ENCODE peak calls at places on chromosome 13, in ten cellular contexts. L, Q, W, J, X, C, U, D, Z and P are unnamed samples.

GRCh38 chr13:25088562-25089221 is 7.2 kb upstream of the PABPC3 start:
- DNase-seq in D (no peak), L (no peak), U (no peak), W (no peak), Z (no peak), J (no peak), C (no peak), Q (no peak), X (no peak), P (no peak)

GRCh38 chr13:100098445-100099116 is 9.7 kb downstream of the PCCA start:
- DNase-seq in L (no peak), D (no peak), Z (no peak), W (no peak), C (no peak), Q (no peak), X (no peak), U (no peak), J (no peak), P (peak)

GRCh38 chr13:75417006-75417384 is 65.0 kb downstream of the TBC1D4 start:
- DNase-seq in C (no peak), U (no peak), W (no peak), Z (no peak), X (no peak), Q (no peak), L (no peak), D (no peak), J (no peak), P (no peak)

GRCh38 chr13:36130168-36130541 is 1.0 kb downstream of the DCLK1 start:
- DNase-seq in U (no peak), C (no peak), Q (no peak), D (no peak), J (no peak), X (no peak), Z (no peak), L (no peak), W (no peak), P (no peak)

GRCh38 chr13:78603240-78603947 is at the start of gene POU4F1:
- DNase-seq in U (peak), Q (no peak), W (peak), X (peak), C (peak), D (peak), J (peak), L (no peak), Z (peak), P (peak)

GRCh38 chr13:33080962-33081655 is 64.9 kb downstream of the KL start:
- DNase-seq in J (peak), U (no peak), L (no peak), D (no peak), C (no peak), Q (no peak), X (no peak), W (no peak), Z (no peak), P (no peak)

GRCh38 chr13:37561031-37561430 is 37.5 kb downstream of the POSTN start:
- DNase-seq in Q (no peak), J (no peak), W (no peak), L (no peak), Z (no peak), X (no peak), U (no peak), C (no peak), D (no peak), P (peak)

GRCh38 chr13:108006619-108007018 is 208.7 kb downstream of the LIG4 start:
- DNase-seq in L (no peak), D (no peak), J (no peak), Z (no peak), W (no peak), U (no peak), Q (no peak), C (no peak), X (no peak), P (no peak)

GRCh38 chr13:44197791-44198770 is 175.5 kb upstream of the SERP2 start:
- DNase-seq in D (no peak), J (peak), U (no peak), W (no peak), X (no peak), L (no peak), Z (no peak), C (no peak), Q (no peak), P (peak)

GRCh38 chr13:92549275-92549674 is 677.3 kb upstream of the GPC6 start:
- DNase-seq in J (no peak), W (no peak), U (no peak), Z (no peak), L (no peak), X (no peak), Q (no peak), D (no peak), C (no peak), P (no peak)

GRCh38 chr13:107642841-107643240 is 572.5 kb downstream of the LIG4 start:
- DNase-seq in Q (no peak), D (peak), Z (no peak), U (no peak), L (no peak), J (no peak), C (no peak), X (no peak), W (no peak), P (no peak)

GRCh38 chr13:67094952-67095351 is 135.2 kb downstream of the PCDH9 start:
- DNase-seq in D (no peak), L (peak), U (no peak), J (peak), Z (no peak), X (no peak), Q (no peak), C (no peak), W (no peak), P (peak)

GRCh38 chr13:111967572-111968201 is 99.3 kb upstream of the SOX1 start:
- DNase-seq in D (no peak), U (no peak), W (no peak), Q (no peak), J (no peak), L (peak), Z (peak), X (no peak), C (no peak), P (no peak)

GRCh38 chr13:51603716-51604115 is 19.5 kb downstream of the WDFY2 start:
- DNase-seq in X (no peak), D (no peak), Z (no peak), W (no peak), C (no peak), Q (no peak), J (no peak), L (no peak), U (no peak), P (no peak)

GRCh38 chr13:76972430-76972829 is 19.5 kb upstream of the CLN5 start:
- DNase-seq in Z (no peak), D (no peak), C (no peak), J (no peak), U (no peak), X (no peak), W (no peak), Q (no peak), L (no peak), P (no peak)

GRCh38 chr13:78129850-78130249 is 211.2 kb upstream of the EDNRB start:
- DNase-seq in J (no peak), W (no peak), L (no peak), Q (no peak), X (no peak), U (no peak), C (no peak), D (no peak), Z (no peak), P (no peak)

GRCh38 chr13:108463365-108463764 is 166.0 kb upstream of the MYO16 start:
- DNase-seq in D (no peak), J (peak), U (no peak), Z (no peak), C (no peak), L (no peak), Q (peak), X (no peak), W (no peak), P (peak)

GRCh38 chr13:84479656-84480055 is 597.4 kb upstream of the SLITRK1 start:
- DNase-seq in U (no peak), X (no peak), L (no peak), W (no peak), Q (peak), D (no peak), Z (no peak), J (peak), C (no peak), P (no peak)